ENCODE peak calls at places on chromosomes 11 and 22, in nine cellular contexts. I is tibial nerve, S is uterus, U is body of pancreas, J is cardiac muscle cell, H is transverse colon, Z is prostate gland, M is OCI-LY7, B is HCT116. D is an unnamed sample. For H3K4me1, the result is how much of the 10 kb centered on the place peaks cover.

GRCh38 chr22:22454997-22455396 is 53.5 kb downstream of the ZNF280B start:
- DNase-seq in Z (no peak), U (no peak), B (no peak), S (no peak), H (no peak), J (no peak), M (no peak), I (no peak), D (no peak)

GRCh38 chr11:2991477-2992233 is 474 bp downstream of the NAP1L4 start:
- DNase-seq in U (peak), H (no peak), S (peak), I (no peak), J (peak), M (no peak), Z (peak), B (no peak), D (no peak)

GRCh38 chr22:32788884-32789624 is 12.5 kb upstream of the TIMP3 start:
- DNase-seq in I (no peak), B (no peak), M (no peak), U (peak), J (no peak), H (no peak), S (no peak), Z (peak), D (no peak)

GRCh38 chr22:17047656-17048055 is 37.1 kb upstream of the IL17RA start:
- DNase-seq in S (no peak), U (no peak), Z (no peak), J (no peak), B (no peak), H (no peak), M (no peak), I (no peak), D (no peak)

GRCh38 chr11:90744169-90744568 is 521.3 kb upstream of the CHORDC1 start:
- DNase-seq in S (no peak), M (no peak), B (no peak), Z (no peak), H (no peak), I (no peak), J (no peak), U (no peak), D (no peak)

GRCh38 chr11:68463714-68464113 is 3.2 kb downstream of the PPP6R3 start:
- DNase-seq in H (no peak), Z (no peak), J (no peak), B (no peak), S (no peak), U (no peak), I (no peak), M (no peak), D (no peak)

GRCh38 chr11:10307022-10307410 is 2.1 kb downstream of the ADM start:
- DNase-seq in U (no peak), H (no peak), M (no peak), S (no peak), B (no peak), Z (peak), J (no peak), I (no peak), D (no peak)

GRCh38 chr22:29938285-29938693 is 55.3 kb downstream of the MTMR3 start:
- DNase-seq in I (no peak), Z (no peak), U (no peak), J (no peak), H (no peak), B (no peak), M (no peak), S (no peak), D (no peak)

GRCh38 chr11:111659201-111659600 is 57.0 kb downstream of the SIK2 start:
- DNase-seq in M (no peak), I (no peak), Z (no peak), H (no peak), S (no peak), B (no peak), J (no peak), U (no peak), D (no peak)

GRCh38 chr22:37464181-37464580 is 22.0 kb downstream of the MFNG start:
- DNase-seq in I (no peak), Z (no peak), M (peak), S (no peak), H (peak), B (no peak), J (no peak), U (no peak), D (no peak)

GRCh38 chr11:76209956-76210885 is 3.9 kb upstream of the WNT11 start:
- DNase-seq in Z (peak), S (peak), M (no peak), I (peak), B (no peak), U (peak), J (peak), H (peak), D (peak)

GRCh38 chr22:37808294-37808657 is 542 bp downstream of the GCAT start:
- DNase-seq in U (peak), H (no peak), S (no peak), I (no peak), B (no peak), J (no peak), M (no peak), Z (no peak), D (no peak)

GRCh38 chr22:41563051-41563711 is 2.4 kb downstream of the CSDC2 start:
- DNase-seq in M (no peak), J (no peak), Z (no peak), I (no peak), H (no peak), S (peak), U (no peak), B (no peak), D (no peak)

GRCh38 chr11:47305734-47306483 is 36.0 kb downstream of the MADD start:
- DNase-seq in H (no peak), S (no peak), J (no peak), U (no peak), B (no peak), Z (peak), I (no peak), M (no peak), D (peak)

GRCh38 chr22:32050678-32051515 is 7.8 kb downstream of the SLC5A1 start:
- DNase-seq in S (no peak), Z (peak), B (peak), U (peak), J (no peak), M (no peak), I (no peak), H (no peak), D (peak)

GRCh38 chr11:10659339-10660216 is 34.0 kb downstream of the IRAG1 start:
- DNase-seq in I (no peak), U (no peak), B (peak), M (no peak), Z (no peak), H (peak), J (no peak), S (peak), D (peak)

GRCh38 chr11:945986-946385 is 20.3 kb downstream of the AP2A2 start:
- DNase-seq in U (no peak), Z (no peak), J (no peak), I (no peak), H (no peak), S (no peak), B (no peak), M (no peak), D (no peak)

GRCh38 chr11:11241284-11241683 is 111.8 kb downstream of the CSNK2A3 start:
- DNase-seq in H (no peak), J (no peak), U (no peak), I (no peak), B (no peak), Z (no peak), S (no peak), M (no peak), D (no peak)

GRCh38 chr22:30694638-30695350 is at the start of gene OSBP2:
- DNase-seq in M (no peak), I (no peak), U (peak), B (no peak), J (peak), H (peak), Z (peak), S (peak), D (peak)

GRCh38 chr11:69422645-69423044 is 58.8 kb upstream of the LINC01488 start:
- DNase-seq in S (no peak), H (no peak), I (no peak), U (no peak), J (no peak), M (no peak), B (no peak), Z (no peak), D (no peak)

GRCh38 chr22:46849951-46850350 is 87.5 kb downstream of the TBC1D22A start:
- DNase-seq in M (no peak), U (no peak), S (no peak), J (no peak), H (no peak), B (no peak), Z (no peak), I (no peak), D (no peak)

GRCh38 chr11:111446404-111447152 is 65.6 kb downstream of the BTG4 start:
- DNase-seq in J (peak), U (peak), M (peak), Z (peak), I (peak), H (peak), B (peak), S (peak), D (peak)

GRCh38 chr11:68680541-68681231 is 3.7 kb upstream of the GAL start:
- DNase-seq in Z (no peak), B (no peak), M (no peak), S (no peak), H (no peak), J (no peak), U (no peak), I (no peak), D (no peak)

GRCh38 chr11:36565033-36565610 is 2.7 kb upstream of the RAG1 start:
- DNase-seq in M (no peak), Z (no peak), H (no peak), B (no peak), J (peak), U (no peak), S (no peak), I (no peak), D (no peak)

GRCh38 chr11:109490953-109491733 is 69.2 kb downstream of the C11orf87 start:
- DNase-seq in S (no peak), B (no peak), Z (no peak), U (no peak), M (no peak), I (no peak), J (no peak), H (no peak), D (no peak)

GRCh38 chr11:112227002-112227401 is 774 bp downstream of the PTS start:
- DNase-seq in J (peak), I (no peak), B (no peak), S (no peak), M (peak), Z (no peak), H (no peak), U (no peak), D (no peak)

GRCh38 chr11:65111159-65111536 is 524 bp upstream of the TM7SF2 start:
- DNase-seq in I (no peak), U (no peak), Z (no peak), S (no peak), J (no peak), H (no peak), M (no peak), B (no peak), D (no peak)
- H3K27ac ChIP-seq in I (peak), U (peak), Z (no peak), S (no peak), J (no peak), H (peak), M (peak), B (peak), D (peak)

GRCh38 chr11:35486934-35487333 is 38.5 kb downstream of the PAMR1 start:
- DNase-seq in Z (no peak), I (no peak), J (no peak), H (no peak), U (peak), M (no peak), S (no peak), B (no peak), D (no peak)
- H3K4me1 ChIP-seq in Z (under half), I (under half), J (under half), H (under half), U (under half), M (under half), S (under half), B (under half), D (under half)

GRCh38 chr11:71120346-71120963 is 131.9 kb downstream of the SHANK2 start:
- DNase-seq in Z (peak), B (peak), I (no peak), H (peak), U (peak), M (peak), S (no peak), J (peak), D (no peak)
- TF ChIP-seq CTCF in Z (peak), B (peak), I (no peak), H (peak), U (peak), M (peak), S (no peak), J (peak), D (no peak)

GRCh38 chr11:46291441-46292143 is 14.1 kb downstream of the CREB3L1 start:
- DNase-seq in S (peak), J (peak), M (no peak), Z (no peak), H (no peak), U (no peak), I (no peak), B (no peak), D (peak)

GRCh38 chr11:46294365-46295309 is 17.2 kb downstream of the CREB3L1 start:
- DNase-seq in S (peak), B (no peak), U (peak), I (no peak), H (no peak), Z (no peak), M (no peak), J (peak), D (no peak)

GRCh38 chr11:46293616-46294015 is 16.2 kb downstream of the CREB3L1 start:
- DNase-seq in I (no peak), S (no peak), M (no peak), B (no peak), U (no peak), H (no peak), J (no peak), Z (no peak), D (no peak)

GRCh38 chr11:46290598-46291309 is 13.3 kb downstream of the CREB3L1 start:
- DNase-seq in U (peak), M (no peak), Z (peak), S (peak), B (no peak), H (peak), J (peak), I (peak), D (peak)

DNA sequence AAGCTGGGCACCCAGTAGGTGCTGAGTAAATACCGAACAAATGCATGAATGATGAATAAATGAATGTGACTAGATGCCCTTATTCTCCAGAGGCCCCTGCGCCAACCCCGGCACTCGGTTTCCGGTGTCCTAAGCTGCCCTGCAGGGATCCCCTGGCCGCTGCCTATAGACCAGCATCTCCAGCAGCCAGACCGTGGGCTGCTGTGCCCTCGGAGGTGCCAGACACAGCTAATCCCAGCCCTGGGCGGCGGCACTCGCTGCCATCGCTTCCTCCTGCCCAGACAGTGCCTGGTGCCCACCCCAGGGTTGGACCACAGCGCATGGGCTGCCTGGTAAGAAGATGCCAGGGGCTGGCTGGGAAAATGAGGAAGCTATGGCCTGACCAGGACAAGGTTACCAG is 15.6 kb downstream of the CREB3L1 start:
- DNase-seq in H (no peak), S (no peak), J (no peak), B (no peak), U (no peak), Z (no peak), I (no peak), M (no peak), D (no peak)
- H3K27ac ChIP-seq in H (peak), S (peak), J (no peak), B (no peak), U (no peak), Z (no peak), I (no peak), M (no peak), D (no peak)

D was measured in psoas muscle.